ENCODE peak calls at places on chromosomes 5 and 9, in eight cellular contexts. R is fibroblast of lung, U is IMR-90, L is H9, A is spleen, I is BE2C, J is HCT116, X is right lobe of liver. B is an unnamed sample.

GRCh38 chr5:44360919-44361625 is 28.1 kb downstream of the FGF10 start:
- DNase-seq in R (no peak), A (no peak), L (no peak), U (no peak), X (no peak), I (no peak), J (no peak), B (no peak)

GRCh38 chr9:20732118-20732517 is 48.1 kb downstream of the FOCAD start:
- DNase-seq in R (no peak), A (no peak), L (no peak), I (no peak), X (no peak), J (no peak), U (peak; percentile 51), B (no peak)

GRCh38 chr9:126624912-126625311 is 11.2 kb downstream of the LMX1B start:
- DNase-seq in A (no peak), U (no peak), L (no peak), I (no peak), R (no peak), X (no peak), J (no peak), B (no peak)

GRCh38 chr5:60356716-60357115 is 343.2 kb downstream of the DEPDC1B start:
- DNase-seq in L (no peak), X (no peak), A (no peak), U (no peak), I (peak; percentile 39), R (no peak), J (no peak), B (no peak)

GRCh38 chr5:33257807-33258491 is 182.8 kb upstream of the TARS1 start:
- DNase-seq in J (peak; percentile 3), R (peak; percentile 82), L (no peak), X (no peak), U (peak; percentile 89), A (no peak), I (no peak), B (peak; percentile 82)

GRCh38 chr9:85425153-85425611 is 316.6 kb downstream of the AGTPBP1 start:
- DNase-seq in R (peak; percentile 8), A (no peak), U (no peak), X (peak; percentile 70), L (peak; percentile 92), I (peak; percentile 82), J (peak; percentile 69), B (peak; percentile 40)

GRCh38 chr5:9283021-9283420 is 262.9 kb downstream of the SEMA5A start:
- DNase-seq in R (no peak), A (no peak), I (no peak), J (no peak), X (no peak), U (peak; percentile 52), L (no peak), B (no peak)

GRCh38 chr5:66742083-66742895 is 146.1 kb downstream of the MAST4 start:
- DNase-seq in I (no peak), R (peak; percentile 21), U (no peak), L (peak; percentile 36), X (no peak), J (peak; percentile 21), A (no peak), B (no peak)

GRCh38 chr5:93794954-93795353 is 53.6 kb upstream of the POU5F2 start:
- DNase-seq in A (no peak), J (no peak), X (no peak), U (no peak), I (peak; percentile 32), R (no peak), L (no peak), B (no peak)

GRCh38 chr5:6403416-6403815 is 25.1 kb upstream of the MED10 start:
- DNase-seq in U (no peak), A (no peak), I (no peak), L (no peak), X (no peak), R (no peak), J (no peak), B (no peak)

GRCh38 chr5:40784916-40785315 is 13.3 kb downstream of the PRKAA1 start:
- DNase-seq in L (no peak), R (no peak), U (no peak), A (no peak), I (no peak), J (no peak), X (no peak), B (no peak)

GRCh38 chr5:58133631-58134296 is 326.1 kb downstream of the PLK2 start:
- DNase-seq in A (no peak), L (no peak), R (peak; percentile 68), J (no peak), X (no peak), I (no peak), U (peak; percentile 79), B (peak; percentile 89)

GRCh38 chr5:4647955-4648354 is 492.2 kb upstream of the ADAMTS16 start:
- DNase-seq in R (no peak), U (no peak), A (no peak), L (no peak), I (no peak), J (no peak), X (no peak), B (no peak)

GRCh38 chr9:99867536-99867935 is 38.9 kb upstream of the STX17 start:
- DNase-seq in A (no peak), I (no peak), X (no peak), L (no peak), U (no peak), R (no peak), J (no peak), B (no peak)

GRCh38 chr9:106893088-106893487 is 30.1 kb downstream of the ZNF462 start:
- DNase-seq in X (no peak), R (peak; percentile 61), I (no peak), U (peak; percentile 74), L (no peak), J (peak; percentile 47), A (no peak), B (peak; percentile 53)

GRCh38 chr9:83754383-83754977 is 46.7 kb upstream of the UBQLN1 start:
- DNase-seq in X (no peak), A (no peak), R (no peak), J (no peak), L (no peak), U (no peak), I (no peak), B (no peak)

GRCh38 chr5:168209561-168209960 is 81.9 kb upstream of the WWC1 start:
- DNase-seq in U (no peak), I (no peak), X (no peak), R (no peak), J (no peak), A (no peak), L (no peak), B (peak; percentile 21)

GRCh38 chr9:99778308-99778707 is 43.4 kb upstream of the NR4A3 start:
- DNase-seq in X (no peak), J (peak; percentile 49), U (peak; percentile 89), A (no peak), L (no peak), R (peak; percentile 68), I (no peak), B (peak; percentile 68)

GRCh38 chr9:107368696-107369095 is 85.6 kb downstream of the RAD23B start:
- DNase-seq in J (no peak), I (no peak), A (no peak), R (no peak), U (no peak), X (peak; percentile 78), L (no peak), B (no peak)

GRCh38 chr9:96856363-96857286 is 2.3 kb upstream of the ZNF782 start:
- DNase-seq in J (peak; percentile 45), L (peak; percentile 71), R (peak; percentile 76), I (peak; percentile 79), A (peak; percentile 88), X (peak; percentile 72), U (peak; percentile 67), B (peak; percentile 86)

GRCh38 chr9:96854877-96855273 is 561 bp upstream of the ZNF782 start:
- DNase-seq in R (no peak), J (no peak), U (no peak), L (peak; percentile 43), A (no peak), I (no peak), X (no peak), B (no peak)

GRCh38 chr9:96852676-96853075 is 1.6 kb downstream of the ZNF782 start:
- DNase-seq in I (no peak), U (peak; percentile 10), A (no peak), R (no peak), X (no peak), J (no peak), L (no peak), B (no peak)

GRCh38 chr9:96854073-96854876 is at the start of gene ZNF782:
- DNase-seq in I (peak; percentile 94), L (peak; percentile 98), U (peak; percentile 93), J (peak; percentile 86), A (peak; percentile 96), X (peak; percentile 95), R (peak; percentile 93), B (peak; percentile 98)

DNA sequence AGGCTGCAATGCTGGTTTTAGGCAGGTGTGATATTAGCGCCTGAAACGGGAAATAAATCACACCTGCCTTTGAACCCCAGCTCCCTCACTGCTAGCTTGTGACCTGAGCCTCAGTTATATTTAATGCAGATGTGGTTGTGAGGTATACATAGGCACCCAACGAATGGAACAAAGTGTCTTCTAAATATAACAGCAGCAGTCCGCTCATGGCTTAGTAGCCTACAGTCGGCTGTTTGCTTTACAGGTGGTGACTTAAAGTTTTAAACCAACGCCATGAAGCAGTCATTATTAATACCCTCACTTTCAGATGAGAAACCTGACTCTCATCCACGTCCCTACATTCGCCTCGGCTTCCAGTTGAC is 622 bp downstream of the ZNF782 start:
- DNase-seq in R (no peak), U (peak; percentile 5), J (no peak), X (no peak), A (no peak), L (no peak), I (no peak), B (no peak)
- H3K4me1 ChIP-seq in R (peaks cover 4% of the 10 kb centered on the region), U (peaks cover 7% of the 10 kb centered on the region), J (peaks cover 6% of the 10 kb centered on the region), X (no peaks in the 10 kb centered on the region), A (peaks cover 32% of the 10 kb centered on the region), L (no peaks in the 10 kb centered on the region), I (no peaks in the 10 kb centered on the region), B (peaks cover 13% of the 10 kb centered on the region)

GRCh38 chr5:154485092-154485491 is 7.1 kb upstream of the HAND1 start:
- DNase-seq in L (no peak), X (no peak), J (no peak), U (no peak), I (no peak), R (no peak), A (no peak), B (no peak)
- H3K4me1 ChIP-seq in L (no peaks in the 10 kb centered on the region), X (no peaks in the 10 kb centered on the region), J (no peaks in the 10 kb centered on the region), U (no peaks in the 10 kb centered on the region), I (peaks cover 28% of the 10 kb centered on the region), R (no peaks in the 10 kb centered on the region), A (peaks cover 10% of the 10 kb centered on the region), B (no peaks in the 10 kb centered on the region)

GRCh38 chr5:132270706-132271105 is 13.2 kb downstream of the PDLIM4 start:
- DNase-seq in I (no peak), U (no peak), J (no peak), X (peak; percentile 43), A (peak; percentile 45), L (peak; percentile 30), R (no peak), B (no peak)
- H3K4me1 ChIP-seq in I (peaks cover 18% of the 10 kb centered on the region), U (peaks cover 29% of the 10 kb centered on the region), J (no peaks in the 10 kb centered on the region), X (no peaks in the 10 kb centered on the region), A (peaks cover 9% of the 10 kb centered on the region), L (no peaks in the 10 kb centered on the region), R (peaks cover 21% of the 10 kb centered on the region), B (peaks cover 18% of the 10 kb centered on the region)

DNA sequence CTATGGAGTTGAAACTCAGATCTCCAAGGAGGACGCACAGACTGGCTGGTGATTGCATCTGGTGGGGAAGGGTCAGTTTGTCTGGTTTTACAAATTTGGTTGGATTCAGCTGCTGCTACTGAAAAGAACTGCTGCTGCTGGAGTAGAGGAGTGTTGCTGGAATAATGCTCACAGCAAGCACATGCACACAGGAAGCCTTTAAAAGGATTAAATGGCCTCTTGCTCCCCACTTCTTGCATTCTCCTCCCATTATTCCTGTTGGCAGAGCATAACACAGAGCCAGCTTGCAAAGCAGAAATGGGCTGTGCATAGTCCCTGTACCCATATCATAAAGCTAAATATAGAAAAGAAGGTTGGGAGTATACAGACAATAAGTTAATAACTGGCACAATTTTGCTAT is 16.6 kb downstream of the ZNF474 start:
- DNase-seq in U (no peak), X (no peak), A (no peak), I (no peak), R (no peak), J (no peak), L (no peak), B (no peak)
- H3K4me1 ChIP-seq in U (peaks cover 12% of the 10 kb centered on the region), X (no peaks in the 10 kb centered on the region), A (no peaks in the 10 kb centered on the region), I (no peaks in the 10 kb centered on the region), R (peaks cover 4% of the 10 kb centered on the region), J (no peaks in the 10 kb centered on the region), L (no peaks in the 10 kb centered on the region), B (peaks cover 46% of the 10 kb centered on the region)